ENCODE peak calls at places on chromosomes 12 and 14, in ten cellular contexts. O is upper lobe of right lung, L is thoracic aorta, A is sigmoid colon, E is chondrocyte, W is AG09319, T is HCT116, H is AG04450, Y is pancreas, K is heart right ventricle. V is an unnamed sample.

GRCh38 chr12:104890463-104891096 is 67.5 kb downstream of the SLC41A2 start:
- DNase-seq in O (no peak), L (no peak), A (no peak), E (no peak), W (no peak), T (no peak), H (no peak), Y (no peak), K (no peak), V (no peak)

GRCh38 chr12:111825509-111825908 is 16.5 kb upstream of the MAPKAPK5 start:
- DNase-seq in O (no peak), L (no peak), A (no peak), E (no peak), W (no peak), T (no peak), H (no peak), Y (no peak), K (no peak), V (no peak)

GRCh38 chr12:88182431-88182830 is 40.3 kb downstream of the TMTC3 start:
- DNase-seq in O (no peak), L (no peak), A (no peak), E (no peak), W (no peak), T (no peak), H (no peak), Y (no peak), K (no peak), V (no peak)

GRCh38 chr12:112855375-112855774 is 51.4 kb upstream of the OAS1 start:
- DNase-seq in O (no peak), L (no peak), A (no peak), E (no peak), W (no peak), T (peak; percentile 12), H (no peak), Y (no peak), K (no peak), V (no peak)

GRCh38 chr12:108369736-108370396 is 30.8 kb upstream of the CMKLR1 start:
- DNase-seq in O (no peak), L (no peak), A (no peak), E (no peak), W (no peak), T (no peak), H (no peak), Y (no peak), K (no peak), V (no peak)

GRCh38 chr14:73358187-73358586 is 100.2 kb downstream of the NUMB start:
- DNase-seq in O (no peak), L (no peak), A (no peak), E (no peak), W (no peak), T (no peak), H (no peak), Y (no peak), K (no peak), V (no peak)

GRCh38 chr14:103628684-103629502 is at the start of gene KLC1:
- DNase-seq in O (peak; percentile 93), L (peak; percentile 40), A (peak; percentile 93), E (no peak), W (peak; percentile 19), T (peak; percentile 31), H (no peak), Y (peak; percentile 91), K (peak; percentile 87), V (peak; percentile 60)

GRCh38 chr14:21978184-21978998 is 304.8 kb upstream of the OR4E1 start:
- DNase-seq in O (peak; percentile 61), L (no peak), A (peak; percentile 64), E (no peak), W (no peak), T (peak; percentile 16), H (no peak), Y (no peak), K (no peak), V (peak; percentile 30)

GRCh38 chr12:88600272-88600671 is 20.0 kb upstream of the KITLG start:
- DNase-seq in O (no peak), L (no peak), A (no peak), E (no peak), W (peak; percentile 65), T (no peak), H (peak; percentile 57), Y (no peak), K (no peak), V (peak; percentile 61)

GRCh38 chr14:105072892-105073719 is 7.9 kb upstream of the GPR132 start:
- DNase-seq in O (no peak), L (no peak), A (no peak), E (no peak), W (no peak), T (no peak), H (no peak), Y (peak; percentile 70), K (no peak), V (no peak)

GRCh38 chr12:39127401-39127800 is 222.0 kb upstream of the CPNE8 start:
- DNase-seq in O (no peak), L (no peak), A (no peak), E (no peak), W (no peak), T (peak; percentile 64), H (no peak), Y (no peak), K (no peak), V (peak; percentile 73)

GRCh38 chr12:130647814-130648213 is 68.3 kb downstream of the RIMBP2 start:
- DNase-seq in O (no peak), L (no peak), A (no peak), E (no peak), W (no peak), T (no peak), H (no peak), Y (no peak), K (no peak), V (no peak)

GRCh38 chr12:118103601-118104382 is at the start of gene VSIG10:
- DNase-seq in O (peak; percentile 91), L (no peak), A (peak; percentile 91), E (no peak), W (peak; percentile 27), T (no peak), H (no peak), Y (peak; percentile 88), K (peak; percentile 71), V (peak; percentile 62)

GRCh38 chr14:23294346-23294733 is 8.3 kb downstream of the PPP1R3E start:
- DNase-seq in O (no peak), L (no peak), A (no peak), E (no peak), W (no peak), T (no peak), H (no peak), Y (no peak), K (no peak), V (no peak)

GRCh38 chr14:51310453-51311074 is 70.5 kb downstream of the TMX1 start:
- DNase-seq in O (no peak), L (no peak), A (no peak), E (no peak), W (no peak), T (no peak), H (peak; percentile 26), Y (no peak), K (peak; percentile 73), V (peak; percentile 57)

GRCh38 chr12:52926596-52927241 is 21.8 kb upstream of the KRT8 start:
- DNase-seq in O (no peak), L (no peak), A (no peak), E (no peak), W (no peak), T (no peak), H (no peak), Y (no peak), K (no peak), V (no peak)

GRCh38 chr14:70149766-70150165 is 39.0 kb downstream of the SLC8A3 start:
- DNase-seq in O (no peak), L (no peak), A (no peak), E (no peak), W (no peak), T (no peak), H (no peak), Y (no peak), K (no peak), V (no peak)

GRCh38 chr14:33693237-33693636 is 257.6 kb downstream of the EGLN3 start:
- DNase-seq in O (no peak), L (no peak), A (no peak), E (no peak), W (peak; percentile 53), T (no peak), H (no peak), Y (no peak), K (no peak), V (no peak)

DNA sequence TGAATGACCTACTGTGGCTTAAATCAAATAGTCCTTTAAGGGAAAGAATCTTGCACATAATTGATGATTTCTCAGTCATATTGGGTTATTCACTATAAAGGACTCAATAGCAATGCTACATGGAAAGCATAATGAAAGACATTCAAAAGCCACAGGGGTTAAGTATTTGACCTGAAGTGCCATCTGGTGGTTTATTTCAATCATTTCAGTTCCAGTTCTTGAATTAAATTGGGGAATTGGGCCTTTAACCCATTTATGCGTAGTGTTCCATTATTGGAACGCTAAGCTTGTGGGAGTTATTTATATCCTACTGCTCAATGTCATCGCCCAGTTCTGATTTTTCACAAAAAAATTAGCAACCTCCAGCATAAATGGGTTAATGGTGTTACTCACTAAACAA is 41.3 kb upstream of the C12orf71 start:
- DNase-seq in O (no peak), L (no peak), A (no peak), E (no peak), W (no peak), T (no peak), H (no peak), Y (no peak), K (no peak), V (peak; percentile 40)
- TF ChIP-seq CTCF in O (peak; percentile 28), L (no peak), A (no peak), E (peak; percentile 58), W (no peak), T (peak; percentile 28), H (no peak), Y (no peak), K (peak; percentile 9), V (peak; percentile 14)

GRCh38 chr12:122946690-122947271 is 19.5 kb downstream of the ABCB9 start:
- DNase-seq in O (peak; percentile 91), L (peak; percentile 78), A (peak; percentile 94), E (peak; percentile 98), W (peak; percentile 95), T (peak; percentile 92), H (peak; percentile 97), Y (peak; percentile 70), K (peak; percentile 73), V (peak; percentile 97)
- TF ChIP-seq CTCF in O (peak; percentile 36), L (peak; percentile 23), A (no peak), E (peak; percentile 75), W (peak; percentile 47), T (peak; percentile 46), H (peak; percentile 49), Y (no peak), K (peak; percentile 17), V (peak; percentile 41)

DNA sequence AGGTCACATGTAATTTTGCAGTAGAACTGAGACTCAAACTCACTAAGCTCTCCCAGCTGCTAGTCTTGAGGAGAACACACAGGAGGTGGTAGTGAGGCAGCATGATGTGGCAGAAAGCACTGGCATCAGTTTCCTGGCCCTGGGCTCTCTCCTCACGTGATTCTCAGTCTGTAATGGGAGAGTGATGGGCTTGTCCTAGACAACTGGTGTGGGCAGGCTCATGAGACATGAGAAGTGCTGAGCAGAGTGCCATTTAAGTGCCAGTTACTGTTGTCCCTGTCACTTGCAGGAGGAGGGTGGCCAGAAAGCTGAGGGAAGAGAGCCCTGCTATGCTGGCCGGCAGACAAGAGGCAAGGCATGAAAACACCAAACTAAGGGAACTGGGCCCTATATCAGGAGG is 48.5 kb upstream of the OVCH1 start:
- DNase-seq in O (no peak), L (no peak), A (no peak), E (no peak), W (no peak), T (no peak), H (no peak), Y (no peak), K (peak; percentile 8), V (no peak)
- TF ChIP-seq CTCF in O (no peak), L (no peak), A (no peak), E (no peak), W (no peak), T (peak; percentile 11), H (no peak), Y (no peak), K (no peak), V (no peak)

GRCh38 chr12:95858451-95859343 is at the start of gene SNRPF:
- DNase-seq in O (peak; percentile 96), L (peak; percentile 86), A (peak; percentile 98), E (peak; percentile 96), W (peak; percentile 90), T (peak; percentile 94), H (peak; percentile 93), Y (peak; percentile 96), K (peak; percentile 95), V (peak; percentile 98)
- TF ChIP-seq CTCF in O (peak; percentile 8), L (peak; percentile 28), A (no peak), E (peak; percentile 59), W (peak; percentile 8), T (peak; percentile 23), H (no peak), Y (no peak), K (no peak), V (peak; percentile 12)